ENCODE peak calls at places on chromosomes 2 and 18, in nine cellular contexts. X, C, J, Y, R, B, M, Q and T are unnamed samples.
A peak's percentile ranks its signal among the peaks of the same experiment; 100 is the strongest.

GRCh38 chr2:221085376-221085900 is 486.7 kb downstream of the EPHA4 start:
- DNase-seq in J (no peak), Y (no peak), B (peak; percentile 59), Q (no peak), X (peak; percentile 24), C (no peak), R (no peak), M (no peak), T (no peak)

GRCh38 chr18:9700261-9700796 is 7.8 kb upstream of the RAB31 start:
- DNase-seq in M (peak; percentile 61), Y (no peak), R (no peak), C (no peak), X (no peak), Q (peak; percentile 43), B (peak; percentile 48), J (no peak), T (peak; percentile 32)

GRCh38 chr2:145203931-145204330 is 684.0 kb upstream of the ZEB2 start:
- DNase-seq in M (no peak), X (no peak), J (no peak), B (no peak), Q (no peak), Y (no peak), C (no peak), R (no peak), T (no peak)

GRCh38 chr18:79507076-79507545 is 111.4 kb downstream of the NFATC1 start:
- DNase-seq in R (no peak), Y (no peak), C (peak; percentile 20), B (peak; percentile 75), J (peak; percentile 42), M (no peak), Q (peak; percentile 61), X (peak; percentile 32), T (peak; percentile 29)

GRCh38 chr2:126449677-126450076 is 206.3 kb upstream of the GYPC start:
- DNase-seq in M (no peak), J (no peak), X (no peak), R (no peak), Q (no peak), B (no peak), C (no peak), Y (no peak), T (no peak)

GRCh38 chr2:26809876-26810577 is 24.2 kb downstream of the CENPA start:
- DNase-seq in C (no peak), Y (no peak), B (no peak), Q (no peak), J (no peak), R (no peak), X (no peak), M (no peak), T (no peak)

GRCh38 chr2:69634197-69634821 is 9.2 kb downstream of the AAK1 start:
- DNase-seq in B (no peak), X (no peak), M (no peak), R (no peak), Y (no peak), C (no peak), J (no peak), Q (peak; percentile 46), T (no peak)

GRCh38 chr2:75276093-75277055 is 77.1 kb upstream of the TACR1 start:
- DNase-seq in M (no peak), B (peak; percentile 80), R (peak; percentile 2), Y (no peak), C (no peak), Q (peak; percentile 58), J (no peak), X (peak; percentile 34), T (peak; percentile 34)

GRCh38 chr2:43773876-43774613 is at the start of gene DYNC2LI1:
- DNase-seq in X (peak; percentile 74), Y (peak; percentile 89), J (peak; percentile 70), M (peak; percentile 94), R (peak; percentile 53), Q (peak; percentile 93), C (peak; percentile 91), B (peak; percentile 92), T (peak; percentile 89)

GRCh38 chr2:188984126-188984525 is 10.0 kb downstream of the COL3A1 start:
- DNase-seq in Q (peak; percentile 65), J (no peak), X (peak; percentile 74), M (no peak), C (no peak), Y (no peak), R (no peak), B (peak; percentile 66), T (no peak)

GRCh38 chr18:23071285-23071684 is 64.0 kb upstream of the CABLES1 start:
- DNase-seq in C (no peak), Y (no peak), R (no peak), Q (peak; percentile 56), B (peak; percentile 36), X (no peak), J (peak; percentile 78), M (no peak), T (no peak)

GRCh38 chr18:832085-832681 is 20.1 kb upstream of the YES1 start:
- DNase-seq in Q (peak; percentile 58), M (peak; percentile 67), B (no peak), R (no peak), Y (peak; percentile 29), J (peak; percentile 20), X (no peak), C (peak; percentile 49), T (no peak)

GRCh38 chr2:195105581-195105980 is 551.4 kb upstream of the SLC39A10 start:
- DNase-seq in Q (no peak), J (no peak), Y (no peak), X (no peak), R (no peak), C (no peak), M (no peak), B (no peak), T (no peak)

GRCh38 chr2:43714164-43714563 is 37.9 kb upstream of the C1GALT1C1L start:
- DNase-seq in J (no peak), Q (peak; percentile 48), R (no peak), X (no peak), Y (no peak), B (peak; percentile 75), M (no peak), C (no peak), T (no peak)

GRCh38 chr2:237885931-237886701 is 26.7 kb downstream of the RAMP1 start:
- DNase-seq in Y (no peak), X (no peak), M (peak; percentile 19), Q (peak; percentile 65), R (no peak), B (peak; percentile 33), J (no peak), C (no peak), T (no peak)

GRCh38 chr2:128315829-128316776 is 2.6 kb downstream of the HS6ST1 start:
- DNase-seq in Y (no peak), X (no peak), R (no peak), M (peak; percentile 41), C (no peak), B (peak; percentile 53), J (peak; percentile 9), Q (peak; percentile 54), T (no peak)

GRCh38 chr2:227163445-227163997 is 484 bp downstream of the COL4A4 start:
- DNase-seq in J (no peak), Y (no peak), C (peak; percentile 1), B (no peak), M (no peak), X (no peak), Q (no peak), R (no peak), T (no peak)

GRCh38 chr2:66805136-66805535 is 370.2 kb downstream of the MEIS1 start:
- DNase-seq in B (peak; percentile 79), Y (no peak), M (peak; percentile 13), J (no peak), Q (no peak), X (no peak), C (peak; percentile 10), R (no peak), T (no peak)

GRCh38 chr2:62423235-62423634 is 82.8 kb downstream of the TMEM17 start:
- DNase-seq in C (no peak), Y (peak; percentile 15), Q (no peak), R (no peak), J (no peak), X (no peak), M (no peak), B (no peak), T (no peak)
- TF ChIP-seq CTCF in C (peak; percentile 21), Y (peak; percentile 46), Q (peak; percentile 57), R (peak; percentile 71), J (no peak), X (peak; percentile 40), M (no peak), B (peak; percentile 27), T (peak; percentile 58)

GRCh38 chr2:176126929-176127768 is 2.4 kb upstream of the HOXD8 start:
- DNase-seq in C (peak; percentile 82), J (peak; percentile 80), Q (peak; percentile 72), M (peak; percentile 80), X (peak; percentile 38), B (peak; percentile 33), R (no peak), Y (no peak), T (peak; percentile 48)
- H3K4me3 ChIP-seq in C (no peak overlapping the region), J (no peak overlapping the region), Q (no peak overlapping the region), M (no peak overlapping the region), X (no peak overlapping the region), B (no peak overlapping the region), R (no peak overlapping the region), Y (peak overlapping the region; percentile 9), T (no peak overlapping the region)

GRCh38 chr2:84084856-84085255 is 374.2 kb downstream of the SUCLG1 start:
- DNase-seq in M (no peak), Y (no peak), R (no peak), C (no peak), J (no peak), B (no peak), X (no peak), Q (no peak), T (no peak)
- TF ChIP-seq CTCF in M (no peak), Y (no peak), R (no peak), C (no peak), J (no peak), B (no peak), X (no peak), Q (no peak), T (no peak)

DNA sequence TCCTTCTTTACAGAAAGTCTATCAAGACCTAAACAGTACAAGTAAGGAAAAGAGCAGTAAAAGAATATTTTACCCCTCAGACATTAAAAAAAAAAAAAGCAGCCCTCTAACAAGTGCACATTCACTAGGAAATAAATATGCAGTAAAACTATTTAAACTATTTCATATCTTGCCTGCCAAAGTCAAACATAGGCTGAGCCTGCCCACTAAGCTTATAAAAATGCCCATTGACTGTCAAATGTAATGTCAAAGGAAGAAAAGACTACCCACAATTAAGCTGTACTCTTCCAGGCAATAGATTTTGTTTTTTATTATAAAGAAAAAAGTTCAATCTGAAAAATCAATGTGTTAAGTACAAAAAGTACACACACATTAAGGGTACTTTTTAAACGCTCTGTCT is 11.8 kb downstream of the ALS2 start:
- DNase-seq in X (peak; percentile 28), C (no peak), Q (peak; percentile 53), Y (no peak), B (peak; percentile 80), J (no peak), R (no peak), M (no peak), T (peak; percentile 18)
- H3K4me3 ChIP-seq in X (no peak overlapping the region), C (no peak overlapping the region), Q (no peak overlapping the region), Y (no peak overlapping the region), B (no peak overlapping the region), J (no peak overlapping the region), R (no peak overlapping the region), M (no peak overlapping the region), T (no peak overlapping the region)